ENCODE peak calls at places on chromosomes 5 and 9, in nine cellular contexts. L, D, P, O, C, X, Y, K and Z are unnamed samples.

GRCh38 chr5:50325237-50325832 is 115.8 kb downstream of the EMB start:
- DNase-seq in L (no peak), D (no peak), P (no peak), O (peak; percentile 0), C (peak; percentile 1), X (peak; percentile 47), Y (peak; percentile 28), K (peak; percentile 58), Z (no peak)

GRCh38 chr9:124894741-124895170 is 32.8 kb downstream of the ARPC5L start:
- DNase-seq in L (no peak), D (peak; percentile 13), P (no peak), O (peak; percentile 26), C (peak; percentile 42), X (peak; percentile 13), Y (peak; percentile 46), K (peak; percentile 90), Z (no peak)

GRCh38 chr9:133693116-133693515 is 45.0 kb downstream of the SARDH start:
- DNase-seq in L (no peak), D (no peak), P (no peak), O (no peak), C (no peak), X (no peak), Y (no peak), K (no peak), Z (peak; percentile 10)

GRCh38 chr5:174195517-174195916 is 150.0 kb downstream of the NSG2 start:
- DNase-seq in L (no peak), D (no peak), P (no peak), O (no peak), C (no peak), X (no peak), Y (no peak), K (no peak), Z (no peak)

GRCh38 chr5:149141957-149142851 is 911 bp downstream of the ABLIM3 start:
- DNase-seq in L (peak; percentile 43), D (no peak), P (no peak), O (no peak), C (peak; percentile 29), X (no peak), Y (no peak), K (no peak), Z (peak; percentile 54)

GRCh38 chr9:110936719-110937452 is 101.4 kb downstream of the LPAR1 start:
- DNase-seq in L (no peak), D (no peak), P (no peak), O (peak; percentile 69), C (peak; percentile 92), X (no peak), Y (no peak), K (no peak), Z (no peak)

GRCh38 chr9:133103183-133103986 is 17.7 kb downstream of the RALGDS start:
- DNase-seq in L (peak; percentile 76), D (no peak), P (peak; percentile 49), O (no peak), C (peak; percentile 19), X (peak; percentile 48), Y (peak; percentile 59), K (peak; percentile 50), Z (peak; percentile 83)

GRCh38 chr9:77756449-77756848 is 108.3 kb upstream of the GNA14 start:
- DNase-seq in L (no peak), D (no peak), P (no peak), O (no peak), C (no peak), X (no peak), Y (peak; percentile 21), K (peak; percentile 8), Z (no peak)

GRCh38 chr5:133581918-133582317 is 30.4 kb downstream of the FSTL4 start:
- DNase-seq in L (no peak), D (peak; percentile 34), P (no peak), O (no peak), C (no peak), X (no peak), Y (no peak), K (no peak), Z (no peak)

GRCh38 chr5:96070625-96071246 is 109.1 kb upstream of the ELL2 start:
- DNase-seq in L (no peak), D (no peak), P (no peak), O (no peak), C (no peak), X (no peak), Y (no peak), K (no peak), Z (no peak)

GRCh38 chr9:110298028-110298605 is 39.5 kb downstream of the TXNDC8 start:
- DNase-seq in L (no peak), D (no peak), P (no peak), O (no peak), C (no peak), X (no peak), Y (no peak), K (no peak), Z (no peak)

GRCh38 chr5:168481330-168481788 is 4.9 kb upstream of the RARS1 start:
- DNase-seq in L (no peak), D (no peak), P (no peak), O (no peak), C (no peak), X (no peak), Y (no peak), K (peak; percentile 51), Z (no peak)

GRCh38 chr9:75830303-75830702 is 60.2 kb upstream of the PCSK5 start:
- DNase-seq in L (no peak), D (no peak), P (no peak), O (no peak), C (no peak), X (no peak), Y (no peak), K (no peak), Z (no peak)

GRCh38 chr5:142650060-142650459 is 35.8 kb downstream of the FGF1 start:
- DNase-seq in L (no peak), D (no peak), P (no peak), O (no peak), C (no peak), X (no peak), Y (no peak), K (no peak), Z (no peak)

GRCh38 chr9:10252174-10252573 is 360.6 kb downstream of the PTPRD start:
- DNase-seq in L (no peak), D (peak; percentile 41), P (no peak), O (peak; percentile 1), C (no peak), X (no peak), Y (no peak), K (no peak), Z (peak; percentile 75)

GRCh38 chr5:73945505-73945904 is 319.5 kb downstream of the ARHGEF28 start:
- DNase-seq in L (no peak), D (no peak), P (peak; percentile 4), O (no peak), C (no peak), X (no peak), Y (peak; percentile 16), K (no peak), Z (no peak)